ENCODE peak calls at places on chromosomes 6 and 20, in eight cellular contexts. One of them, this sample, is unnamed.

GRCh38 chr6:8707956-8708772 is 272.8 kb upstream of the SLC35B3 start:
- DNase-seq in uterus: no peak
- DNase-seq in activated T-helper 1 cell treated with anti-CD3 and anti-CD28 coated beads, Interleukin-2, amount 50 U/mL, for 16 hours: no peak
- DNase-seq in NCI-H1105: peak
- DNase-seq in mesenchymal stem cell: peak
- DNase-seq in AG04449: no peak
- DNase-seq in T-helper 1 cell: no peak
- DNase-seq in hepatic stellate cell: no peak
- DNase-seq in this sample: no peak

GRCh38 chr6:133923938-133924593 is 29.0 kb upstream of the TBPL1 start:
- DNase-seq in uterus: peak
- DNase-seq in activated T-helper 1 cell treated with anti-CD3 and anti-CD28 coated beads, Interleukin-2, amount 50 U/mL, for 16 hours: no peak
- DNase-seq in NCI-H1105: peak
- DNase-seq in mesenchymal stem cell: peak
- DNase-seq in AG04449: peak
- DNase-seq in T-helper 1 cell: peak
- DNase-seq in hepatic stellate cell: peak
- DNase-seq in this sample: peak

GRCh38 chr20:50346372-50347347 is 156.0 kb downstream of the CEBPB start:
- DNase-seq in uterus: peak
- DNase-seq in activated T-helper 1 cell treated with anti-CD3 and anti-CD28 coated beads, Interleukin-2, amount 50 U/mL, for 16 hours: no peak
- DNase-seq in NCI-H1105: peak
- DNase-seq in mesenchymal stem cell: peak
- DNase-seq in AG04449: peak
- DNase-seq in T-helper 1 cell: no peak
- DNase-seq in hepatic stellate cell: peak
- DNase-seq in this sample: peak

GRCh38 chr20:50391444-50392137 is 118.6 kb upstream of the PTPN1 start:
- DNase-seq in uterus: no peak
- DNase-seq in activated T-helper 1 cell treated with anti-CD3 and anti-CD28 coated beads, Interleukin-2, amount 50 U/mL, for 16 hours: no peak
- DNase-seq in NCI-H1105: no peak
- DNase-seq in mesenchymal stem cell: no peak
- DNase-seq in AG04449: no peak
- DNase-seq in T-helper 1 cell: no peak
- DNase-seq in hepatic stellate cell: no peak
- DNase-seq in this sample: no peak

GRCh38 chr20:10673831-10674683 is at the start of gene JAG1:
- DNase-seq in uterus: peak
- DNase-seq in activated T-helper 1 cell treated with anti-CD3 and anti-CD28 coated beads, Interleukin-2, amount 50 U/mL, for 16 hours: no peak
- DNase-seq in NCI-H1105: peak
- DNase-seq in mesenchymal stem cell: peak
- DNase-seq in AG04449: peak
- DNase-seq in T-helper 1 cell: peak
- DNase-seq in hepatic stellate cell: peak
- DNase-seq in this sample: peak

GRCh38 chr20:58028123-58028522 is 200.3 kb downstream of the ANKRD60 start:
- DNase-seq in uterus: no peak
- DNase-seq in activated T-helper 1 cell treated with anti-CD3 and anti-CD28 coated beads, Interleukin-2, amount 50 U/mL, for 16 hours: no peak
- DNase-seq in NCI-H1105: no peak
- DNase-seq in mesenchymal stem cell: no peak
- DNase-seq in AG04449: no peak
- DNase-seq in T-helper 1 cell: no peak
- DNase-seq in hepatic stellate cell: no peak
- DNase-seq in this sample: no peak

GRCh38 chr6:105045546-105045945 is 88.6 kb downstream of the LIN28B start:
- DNase-seq in uterus: no peak
- DNase-seq in activated T-helper 1 cell treated with anti-CD3 and anti-CD28 coated beads, Interleukin-2, amount 50 U/mL, for 16 hours: no peak
- DNase-seq in NCI-H1105: no peak
- DNase-seq in mesenchymal stem cell: no peak
- DNase-seq in AG04449: peak
- DNase-seq in T-helper 1 cell: no peak
- DNase-seq in hepatic stellate cell: peak
- DNase-seq in this sample: peak

GRCh38 chr6:98975331-98975891 is 27.7 kb upstream of the FBXL4 start:
- DNase-seq in uterus: no peak
- DNase-seq in activated T-helper 1 cell treated with anti-CD3 and anti-CD28 coated beads, Interleukin-2, amount 50 U/mL, for 16 hours: no peak
- DNase-seq in NCI-H1105: no peak
- DNase-seq in mesenchymal stem cell: no peak
- DNase-seq in AG04449: no peak
- DNase-seq in T-helper 1 cell: no peak
- DNase-seq in hepatic stellate cell: no peak
- DNase-seq in this sample: no peak

GRCh38 chr6:38370653-38371311 is 268.9 kb downstream of the BTBD9 start:
- DNase-seq in uterus: peak
- DNase-seq in activated T-helper 1 cell treated with anti-CD3 and anti-CD28 coated beads, Interleukin-2, amount 50 U/mL, for 16 hours: no peak
- DNase-seq in NCI-H1105: no peak
- DNase-seq in mesenchymal stem cell: no peak
- DNase-seq in AG04449: no peak
- DNase-seq in T-helper 1 cell: no peak
- DNase-seq in hepatic stellate cell: no peak
- DNase-seq in this sample: no peak

GRCh38 chr6:63307581-63308246 is 12.1 kb downstream of the LGSN start:
- DNase-seq in uterus: no peak
- DNase-seq in activated T-helper 1 cell treated with anti-CD3 and anti-CD28 coated beads, Interleukin-2, amount 50 U/mL, for 16 hours: no peak
- DNase-seq in NCI-H1105: no peak
- DNase-seq in mesenchymal stem cell: peak
- DNase-seq in AG04449: no peak
- DNase-seq in T-helper 1 cell: no peak
- DNase-seq in hepatic stellate cell: peak
- DNase-seq in this sample: peak

GRCh38 chr6:135920689-135921088 is 69.2 kb downstream of the PDE7B start:
- DNase-seq in uterus: no peak
- DNase-seq in activated T-helper 1 cell treated with anti-CD3 and anti-CD28 coated beads, Interleukin-2, amount 50 U/mL, for 16 hours: no peak
- DNase-seq in NCI-H1105: no peak
- DNase-seq in mesenchymal stem cell: no peak
- DNase-seq in AG04449: no peak
- DNase-seq in T-helper 1 cell: no peak
- DNase-seq in hepatic stellate cell: no peak
- DNase-seq in this sample: no peak

GRCh38 chr6:40352527-40353170 is 234.5 kb downstream of the LRFN2 start:
- DNase-seq in uterus: no peak
- DNase-seq in activated T-helper 1 cell treated with anti-CD3 and anti-CD28 coated beads, Interleukin-2, amount 50 U/mL, for 16 hours: no peak
- DNase-seq in NCI-H1105: no peak
- DNase-seq in mesenchymal stem cell: no peak
- DNase-seq in AG04449: no peak
- DNase-seq in T-helper 1 cell: no peak
- DNase-seq in hepatic stellate cell: no peak
- DNase-seq in this sample: no peak

GRCh38 chr6:119137194-119138072 is 59.0 kb upstream of the FAM184A start:
- DNase-seq in uterus: no peak
- DNase-seq in activated T-helper 1 cell treated with anti-CD3 and anti-CD28 coated beads, Interleukin-2, amount 50 U/mL, for 16 hours: no peak
- DNase-seq in NCI-H1105: no peak
- DNase-seq in mesenchymal stem cell: peak
- DNase-seq in AG04449: no peak
- DNase-seq in T-helper 1 cell: no peak
- DNase-seq in hepatic stellate cell: no peak
- DNase-seq in this sample: no peak

GRCh38 chr20:31560094-31560899 is 44.8 kb upstream of the ID1 start:
- DNase-seq in uterus: peak
- DNase-seq in activated T-helper 1 cell treated with anti-CD3 and anti-CD28 coated beads, Interleukin-2, amount 50 U/mL, for 16 hours: peak
- DNase-seq in NCI-H1105: peak
- DNase-seq in mesenchymal stem cell: peak
- DNase-seq in AG04449: no peak
- DNase-seq in T-helper 1 cell: peak
- DNase-seq in hepatic stellate cell: peak
- DNase-seq in this sample: peak

GRCh38 chr6:15505463-15505918 is 157.3 kb downstream of the DTNBP1 start:
- DNase-seq in uterus: no peak
- DNase-seq in activated T-helper 1 cell treated with anti-CD3 and anti-CD28 coated beads, Interleukin-2, amount 50 U/mL, for 16 hours: no peak
- DNase-seq in NCI-H1105: no peak
- DNase-seq in mesenchymal stem cell: no peak
- DNase-seq in AG04449: no peak
- DNase-seq in T-helper 1 cell: no peak
- DNase-seq in hepatic stellate cell: no peak
- DNase-seq in this sample: no peak

GRCh38 chr6:112372213-112372806 is 25.2 kb downstream of the RFPL4B start:
- DNase-seq in uterus: no peak
- DNase-seq in activated T-helper 1 cell treated with anti-CD3 and anti-CD28 coated beads, Interleukin-2, amount 50 U/mL, for 16 hours: no peak
- DNase-seq in NCI-H1105: no peak
- DNase-seq in mesenchymal stem cell: peak
- DNase-seq in AG04449: no peak
- DNase-seq in T-helper 1 cell: no peak
- DNase-seq in hepatic stellate cell: no peak
- DNase-seq in this sample: peak

GRCh38 chr20:15091417-15092017 is 754.1 kb upstream of the FLRT3 start:
- DNase-seq in uterus: no peak
- DNase-seq in activated T-helper 1 cell treated with anti-CD3 and anti-CD28 coated beads, Interleukin-2, amount 50 U/mL, for 16 hours: no peak
- DNase-seq in NCI-H1105: no peak
- DNase-seq in mesenchymal stem cell: no peak
- DNase-seq in AG04449: no peak
- DNase-seq in T-helper 1 cell: no peak
- DNase-seq in hepatic stellate cell: no peak
- DNase-seq in this sample: no peak

GRCh38 chr20:36415475-36416002 is 109.4 kb downstream of the DLGAP4 start:
- DNase-seq in uterus: no peak
- DNase-seq in activated T-helper 1 cell treated with anti-CD3 and anti-CD28 coated beads, Interleukin-2, amount 50 U/mL, for 16 hours: no peak
- DNase-seq in NCI-H1105: no peak
- DNase-seq in mesenchymal stem cell: no peak
- DNase-seq in AG04449: no peak
- DNase-seq in T-helper 1 cell: no peak
- DNase-seq in hepatic stellate cell: no peak
- DNase-seq in this sample: no peak

GRCh38 chr6:129750390-129750789 is 40.4 kb upstream of the ARHGAP18 start:
- DNase-seq in uterus: no peak
- DNase-seq in activated T-helper 1 cell treated with anti-CD3 and anti-CD28 coated beads, Interleukin-2, amount 50 U/mL, for 16 hours: no peak
- DNase-seq in NCI-H1105: no peak
- DNase-seq in mesenchymal stem cell: peak
- DNase-seq in AG04449: no peak
- DNase-seq in T-helper 1 cell: no peak
- DNase-seq in hepatic stellate cell: no peak
- DNase-seq in this sample: peak

GRCh38 chr6:56840467-56841371 is 114.2 kb upstream of the BEND6 start:
- DNase-seq in uterus: no peak
- DNase-seq in activated T-helper 1 cell treated with anti-CD3 and anti-CD28 coated beads, Interleukin-2, amount 50 U/mL, for 16 hours: no peak
- DNase-seq in NCI-H1105: peak
- DNase-seq in mesenchymal stem cell: peak
- DNase-seq in AG04449: no peak
- DNase-seq in T-helper 1 cell: no peak
- DNase-seq in hepatic stellate cell: peak
- DNase-seq in this sample: peak

GRCh38 chr20:31517373-31517772 is 3.1 kb downstream of the HM13 start:
- DNase-seq in uterus: no peak
- DNase-seq in activated T-helper 1 cell treated with anti-CD3 and anti-CD28 coated beads, Interleukin-2, amount 50 U/mL, for 16 hours: no peak
- DNase-seq in NCI-H1105: no peak
- DNase-seq in mesenchymal stem cell: peak
- DNase-seq in AG04449: no peak
- DNase-seq in T-helper 1 cell: no peak
- DNase-seq in hepatic stellate cell: peak
- DNase-seq in this sample: peak

GRCh38 chr20:5524886-5525285 is 208.1 kb upstream of the PROKR2 start:
- DNase-seq in uterus: no peak
- DNase-seq in activated T-helper 1 cell treated with anti-CD3 and anti-CD28 coated beads, Interleukin-2, amount 50 U/mL, for 16 hours: no peak
- DNase-seq in NCI-H1105: no peak
- DNase-seq in mesenchymal stem cell: no peak
- DNase-seq in AG04449: no peak
- DNase-seq in T-helper 1 cell: no peak
- DNase-seq in hepatic stellate cell: no peak
- DNase-seq in this sample: no peak

GRCh38 chr6:42390228-42390934 is 61.3 kb downstream of the TRERF1 start:
- DNase-seq in uterus: no peak
- DNase-seq in activated T-helper 1 cell treated with anti-CD3 and anti-CD28 coated beads, Interleukin-2, amount 50 U/mL, for 16 hours: no peak
- DNase-seq in NCI-H1105: no peak
- DNase-seq in mesenchymal stem cell: no peak
- DNase-seq in AG04449: no peak
- DNase-seq in T-helper 1 cell: no peak
- DNase-seq in hepatic stellate cell: no peak
- DNase-seq in this sample: no peak

GRCh38 chr20:8879669-8880068 is 189.2 kb upstream of the PLCB4 start:
- DNase-seq in uterus: no peak
- DNase-seq in activated T-helper 1 cell treated with anti-CD3 and anti-CD28 coated beads, Interleukin-2, amount 50 U/mL, for 16 hours: no peak
- DNase-seq in NCI-H1105: no peak
- DNase-seq in mesenchymal stem cell: no peak
- DNase-seq in AG04449: no peak
- DNase-seq in T-helper 1 cell: no peak
- DNase-seq in hepatic stellate cell: no peak
- DNase-seq in this sample: no peak

GRCh38 chr6:138146544-138146943 is 15.2 kb upstream of the ARFGEF3 start:
- DNase-seq in uterus: no peak
- DNase-seq in activated T-helper 1 cell treated with anti-CD3 and anti-CD28 coated beads, Interleukin-2, amount 50 U/mL, for 16 hours: no peak
- DNase-seq in NCI-H1105: no peak
- DNase-seq in mesenchymal stem cell: no peak
- DNase-seq in AG04449: no peak
- DNase-seq in T-helper 1 cell: no peak
- DNase-seq in hepatic stellate cell: no peak
- DNase-seq in this sample: no peak

GRCh38 chr20:48596499-48596898 is 231.3 kb downstream of the PREX1 start:
- DNase-seq in uterus: no peak
- DNase-seq in activated T-helper 1 cell treated with anti-CD3 and anti-CD28 coated beads, Interleukin-2, amount 50 U/mL, for 16 hours: no peak
- DNase-seq in NCI-H1105: no peak
- DNase-seq in mesenchymal stem cell: no peak
- DNase-seq in AG04449: no peak
- DNase-seq in T-helper 1 cell: no peak
- DNase-seq in hepatic stellate cell: no peak
- DNase-seq in this sample: no peak

GRCh38 chr20:34365765-34366213 is 2.7 kb downstream of the ITCH start:
- DNase-seq in uterus: no peak
- DNase-seq in activated T-helper 1 cell treated with anti-CD3 and anti-CD28 coated beads, Interleukin-2, amount 50 U/mL, for 16 hours: no peak
- DNase-seq in NCI-H1105: no peak
- DNase-seq in mesenchymal stem cell: no peak
- DNase-seq in AG04449: no peak
- DNase-seq in T-helper 1 cell: no peak
- DNase-seq in hepatic stellate cell: no peak
- DNase-seq in this sample: no peak

This sample was measured in endothelial cell of umbilical vein.